ENCODE peak calls at places on chromosomes 11 and 22, in four cellular contexts. W is AG09309, P is HCT116, S is fibroblast of lung. L is an unnamed sample.

GRCh38 chr22:27541831-27542230 is 259.7 kb downstream of the MN1 start:
- DNase-seq in P (no peak), S (no peak), W (no peak), L (no peak)

GRCh38 chr11:75270896-75271415 is 30.4 kb downstream of the TPBGL start:
- DNase-seq in W (no peak), S (no peak), P (peak), L (no peak)

GRCh38 chr22:21775061-21775460 is 39.5 kb upstream of the YPEL1 start:
- DNase-seq in W (no peak), P (no peak), S (peak), L (no peak)

GRCh38 chr11:134223066-134223465 is 701 bp downstream of the NCAPD3 start:
- DNase-seq in W (no peak), S (no peak), P (no peak), L (no peak)

GRCh38 chr22:48736593-48737460 is 1090.8 kb downstream of the BRD1 start:
- DNase-seq in S (no peak), W (no peak), P (no peak), L (no peak)

GRCh38 chr11:130131957-130132850 is 27.4 kb upstream of the ST14 start:
- DNase-seq in S (peak), P (peak), W (peak), L (peak)

GRCh38 chr11:117696489-117696888 is 100.5 kb downstream of the DSCAML1 start:
- DNase-seq in S (no peak), W (no peak), P (no peak), L (no peak)

GRCh38 chr22:44393066-44393465 is 80.3 kb upstream of the SHISAL1 start:
- DNase-seq in S (no peak), W (no peak), P (no peak), L (no peak)

GRCh38 chr11:59668188-59668949 is 468 bp downstream of the PATL1 start:
- DNase-seq in W (no peak), P (no peak), S (peak), L (no peak)

GRCh38 chr11:62555464-62556092 is 9.0 kb upstream of the AHNAK start:
- DNase-seq in S (peak), P (no peak), W (no peak), L (no peak)

DNA sequence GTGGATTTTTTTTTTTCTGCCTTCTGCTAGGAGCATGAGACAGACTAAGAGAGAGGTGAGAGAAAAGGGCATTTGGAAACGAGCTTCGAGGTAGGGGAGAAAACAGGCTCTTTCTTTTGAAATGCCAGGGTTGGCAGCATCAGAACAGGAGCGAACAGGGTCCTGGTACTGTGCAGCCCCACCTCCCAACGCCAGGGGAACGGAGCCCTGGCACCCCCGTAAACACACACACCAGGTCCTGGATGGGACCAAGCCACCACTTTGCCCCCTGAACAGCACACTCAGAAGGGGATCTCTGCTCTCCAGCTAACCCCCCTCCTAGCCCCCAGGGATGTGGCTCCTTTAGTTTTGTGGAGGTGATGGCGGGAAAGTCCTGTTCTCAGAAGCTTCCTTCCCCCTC is 127.1 kb downstream of the CTTN start:
- DNase-seq in P (no peak), W (no peak), S (no peak), L (no peak)
- H3K4me3 ChIP-seq in P (no peak), W (no peak), S (no peak), L (no peak)

GRCh38 chr11:107251298-107251697 is 206.3 kb downstream of the CWF19L2 start:
- DNase-seq in P (no peak), W (no peak), S (no peak), L (no peak)
- TF ChIP-seq CTCF in P (no peak), W (no peak), S (no peak), L (no peak)

GRCh38 chr11:121448431-121448941 is 3.6 kb upstream of the SORL1 start:
- DNase-seq in W (no peak), S (no peak), P (no peak), L (no peak)
- H3K4me3 ChIP-seq in W (no peak), S (no peak), P (no peak), L (no peak)

GRCh38 chr22:24270556-24271405 is at the start of gene SPECC1L:
- DNase-seq in P (peak), S (peak), W (no peak), L (peak)
- TF ChIP-seq CTCF in P (no peak), S (no peak), W (no peak), L (no peak)

DNA sequence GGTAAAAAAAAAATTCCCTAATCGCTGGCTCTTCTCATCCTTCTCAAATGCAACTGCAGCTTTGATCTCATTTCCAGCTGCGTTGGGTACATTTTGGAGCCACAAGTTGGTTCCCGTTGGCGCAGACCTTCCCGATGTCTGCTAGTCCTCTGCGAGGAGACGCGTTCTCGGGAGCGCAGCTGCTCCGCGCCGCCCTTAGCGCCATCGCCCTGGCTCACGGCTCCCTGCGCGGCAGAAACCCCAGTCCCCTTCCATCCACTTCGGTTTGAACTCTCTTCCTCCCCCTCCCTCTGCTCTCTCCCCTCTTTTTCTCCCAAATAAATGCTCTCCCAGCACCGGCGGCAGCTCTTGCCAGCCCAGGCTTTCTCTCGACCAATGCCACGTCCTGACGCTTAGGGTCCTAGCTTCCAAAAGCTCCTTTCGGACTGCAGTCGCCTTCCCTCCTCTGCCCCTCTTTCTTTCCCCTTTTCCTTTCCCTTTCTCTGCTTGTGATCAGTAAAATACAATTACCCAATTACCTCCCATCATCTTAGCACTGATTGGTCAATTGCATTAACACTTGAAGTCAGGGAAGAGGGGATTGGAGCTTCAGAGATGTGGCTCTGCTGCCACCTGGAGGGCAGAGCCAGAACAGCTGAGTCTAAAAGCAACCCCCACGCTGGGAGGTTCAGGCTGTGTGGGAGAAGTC is 1165.7 kb downstream of the LRRC4C start:
- DNase-seq in S (peak), P (no peak), W (peak), L (peak)
- H3K4me3 ChIP-seq in S (peak), P (no peak), W (peak), L (peak)

GRCh38 chr11:113554531-113554930 is 79.3 kb upstream of the DRD2 start:
- DNase-seq in W (no peak), S (no peak), P (no peak), L (no peak)

GRCh38 chr11:113555071-113555739 is 80.0 kb upstream of the DRD2 start:
- DNase-seq in W (no peak), S (peak), P (no peak), L (no peak)

GRCh38 chr11:113553235-113553634 is 78.0 kb upstream of the DRD2 start:
- DNase-seq in S (peak), W (peak), P (peak), L (peak)

GRCh38 chr11:113552271-113552670 is 77.1 kb upstream of the DRD2 start:
- DNase-seq in W (no peak), P (no peak), S (no peak), L (no peak)

DNA sequence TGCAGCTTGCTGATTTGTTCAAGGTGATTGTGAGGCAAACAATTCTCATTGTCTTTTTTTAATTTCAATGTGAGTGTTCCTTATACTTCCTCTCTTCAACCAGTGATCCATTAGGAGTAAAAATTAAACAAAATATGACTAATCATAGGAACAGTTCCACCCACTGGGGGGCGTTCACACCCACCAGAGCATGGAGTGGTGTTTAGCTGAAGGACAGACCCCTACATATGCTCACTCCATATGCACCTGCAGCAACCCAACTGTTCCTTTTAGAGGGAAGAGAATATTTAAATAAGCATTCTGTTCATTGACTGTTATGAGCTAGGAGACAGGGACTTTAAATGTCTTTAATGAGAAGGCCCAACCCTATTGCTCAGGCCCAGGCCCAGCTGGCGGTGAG is 78.7 kb upstream of the DRD2 start:
- DNase-seq in W (no peak), S (peak), P (no peak), L (no peak)
- TF ChIP-seq CTCF in W (no peak), S (no peak), P (peak), L (no peak)

GRCh38 chr11:16787035-16787744 is 48.7 kb downstream of the C11orf58 start:
- DNase-seq in S (peak), P (no peak), W (no peak), L (no peak)
- H3K4me3 ChIP-seq in S (no peak), P (no peak), W (no peak), L (no peak)

DNA sequence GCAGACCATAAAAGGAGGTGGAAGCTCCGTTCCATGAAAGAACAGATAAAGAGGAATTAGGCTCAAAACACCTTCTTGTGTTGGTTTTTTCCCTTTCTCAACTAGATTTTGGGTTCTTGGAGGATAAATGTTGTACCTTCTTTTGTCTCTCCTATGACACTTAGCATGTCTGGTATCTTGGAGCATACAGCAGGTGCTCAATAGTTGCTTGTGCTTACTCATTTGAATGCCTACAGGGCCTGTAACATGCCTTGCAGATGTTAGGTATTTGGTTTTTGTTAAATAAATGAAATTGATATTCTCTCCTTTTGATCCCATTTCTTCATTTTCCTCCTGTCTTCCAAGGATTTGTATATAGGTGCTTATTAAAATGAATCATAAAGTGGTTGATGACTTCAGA is 16.4 kb upstream of the PLET1 start:
- DNase-seq in P (no peak), W (no peak), S (no peak), L (no peak)
- TF ChIP-seq CTCF in P (no peak), W (no peak), S (no peak), L (no peak)

DNA sequence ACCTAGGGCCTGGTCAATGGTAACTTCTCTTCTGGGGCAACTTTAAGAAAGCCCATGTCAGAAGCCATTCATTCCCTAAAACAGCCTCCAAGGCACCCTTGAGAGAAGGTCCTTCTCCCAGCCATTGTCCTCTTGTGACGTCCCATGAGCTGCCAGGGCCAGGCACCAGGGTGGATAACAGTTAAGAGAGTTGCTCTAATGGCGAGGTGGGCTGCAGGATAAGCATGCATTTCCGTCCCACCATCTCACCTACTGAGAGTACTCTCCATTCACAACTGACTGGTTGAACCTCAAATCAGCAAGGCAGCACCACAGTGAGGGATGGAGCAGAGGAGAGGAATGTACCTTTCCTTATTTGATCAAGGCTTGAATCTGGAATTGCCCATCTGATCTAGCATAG is 14.6 kb downstream of the POU2AF1 start:
- DNase-seq in S (no peak), W (no peak), P (no peak), L (no peak)
- H3K4me3 ChIP-seq in S (no peak), W (no peak), P (no peak), L (no peak)